ENCODE peak calls at places on chromosomes 12 and 14, in four cellular contexts. S, Q, H and O are unnamed samples. For H3K9me3, the result is how much of the 10 kb centered on the place peaks cover.

GRCh38 chr12:15636060-15636890 is 152.9 kb downstream of the EPS8 start:
- DNase-seq in S (no peak), H (no peak), Q (no peak), O (no peak)

GRCh38 chr14:64303471-64303917 is 9.3 kb upstream of the ESR2 start:
- DNase-seq in S (no peak), Q (peak), H (peak), O (no peak)

GRCh38 chr12:73383584-73384229 is 1111.5 kb downstream of the TRHDE start:
- DNase-seq in S (no peak), Q (no peak), H (no peak), O (no peak)

GRCh38 chr12:89768586-89769482 is 60.2 kb upstream of the ATP2B1 start:
- DNase-seq in H (no peak), Q (peak), S (no peak), O (no peak)

GRCh38 chr14:32471183-32471582 is 142.1 kb downstream of the AKAP6 start:
- DNase-seq in S (no peak), H (no peak), Q (no peak), O (no peak)

GRCh38 chr12:49903700-49904423 is at the start of gene FAIM2:
- DNase-seq in S (no peak), H (no peak), Q (no peak), O (peak)

GRCh38 chr12:121719926-121720414 is 7.4 kb downstream of the TMEM120B start:
- DNase-seq in H (no peak), S (no peak), Q (no peak), O (no peak)

GRCh38 chr14:100056964-100057817 is 8.0 kb upstream of the EVL start:
- DNase-seq in S (no peak), H (no peak), Q (peak), O (no peak)

GRCh38 chr12:90909069-90909676 is 45.8 kb downstream of the CCER1 start:
- DNase-seq in S (no peak), H (no peak), Q (peak), O (no peak)

GRCh38 chr12:45725631-45726593 is 3.6 kb upstream of the ARID2 start:
- DNase-seq in S (no peak), H (no peak), Q (peak), O (no peak)

GRCh38 chr12:47422656-47423055 is 283.2 kb downstream of the RPAP3 start:
- DNase-seq in H (no peak), S (no peak), Q (no peak), O (no peak)

GRCh38 chr14:91299483-91300115 is 55.1 kb upstream of the GPR68 start:
- DNase-seq in S (no peak), Q (no peak), H (no peak), O (no peak)

GRCh38 chr12:34402228-34402898 is 380.1 kb downstream of the ALG10 start:
- DNase-seq in H (no peak), S (peak), Q (no peak), O (peak)

GRCh38 chr14:67583711-67584644 is 16.1 kb downstream of the PIGH start:
- DNase-seq in H (no peak), S (no peak), Q (peak), O (no peak)

GRCh38 chr12:49017764-49018281 is 753 bp downstream of the PRKAG1 start:
- DNase-seq in Q (no peak), S (no peak), H (no peak), O (peak)

GRCh38 chr14:76169776-76170175 is 18.1 kb downstream of the GPATCH2L start:
- DNase-seq in Q (no peak), S (no peak), H (no peak), O (no peak)

GRCh38 chr12:48882972-48883304 is 17.3 kb upstream of the RND1 start:
- DNase-seq in H (no peak), Q (no peak), S (no peak), O (no peak)

GRCh38 chr12:60100150-60100549 is 504.3 kb downstream of the SLC16A7 start:
- DNase-seq in H (no peak), S (no peak), Q (no peak), O (no peak)

GRCh38 chr12:85829391-85829790 is 6.8 kb downstream of the RASSF9 start:
- DNase-seq in S (no peak), H (no peak), Q (no peak), O (no peak)

GRCh38 chr12:3896851-3897351 is 23.7 kb upstream of the PARP11 start:
- DNase-seq in S (no peak), Q (no peak), H (no peak), O (no peak)

GRCh38 chr12:92107621-92108131 is 38.0 kb downstream of the BTG1 start:
- DNase-seq in S (no peak), H (no peak), Q (no peak), O (no peak)

GRCh38 chr12:16515666-16516065 is 90.3 kb downstream of the LMO3 start:
- DNase-seq in H (no peak), S (no peak), Q (no peak), O (no peak)

GRCh38 chr12:52426034-52426433 is 8.1 kb downstream of the KRT75 start:
- DNase-seq in S (no peak), H (no peak), Q (no peak), O (no peak)

GRCh38 chr12:27272375-27273028 is 28.4 kb downstream of the STK38L start:
- DNase-seq in Q (no peak), S (no peak), H (no peak), O (no peak)

GRCh38 chr12:53232641-53233538 is 881 bp upstream of the RARG start:
- DNase-seq in Q (peak), S (no peak), H (no peak), O (peak)

GRCh38 chr12:14664434-14665023 is 31.9 kb downstream of the GUCY2C start:
- DNase-seq in Q (peak), H (no peak), S (no peak), O (no peak)

GRCh38 chr12:69254046-69254445 is 14.7 kb downstream of the CPSF6 start:
- DNase-seq in S (no peak), Q (peak), H (peak), O (no peak)

GRCh38 chr12:120356567-120357030 is 12.4 kb downstream of the MSI1 start:
- DNase-seq in Q (peak), H (peak), S (peak), O (peak)

GRCh38 chr12:40192704-40193255 is 32.0 kb upstream of the LRRK2 start:
- DNase-seq in H (peak), Q (no peak), S (no peak), O (no peak)

GRCh38 chr14:105891631-105892452 is 365.5 kb downstream of the TMEM121 start:
- DNase-seq in S (peak), H (no peak), Q (no peak), O (peak)
- H3K9me3 ChIP-seq in S (under half), H (under half), Q (under half), O (under half)

DNA sequence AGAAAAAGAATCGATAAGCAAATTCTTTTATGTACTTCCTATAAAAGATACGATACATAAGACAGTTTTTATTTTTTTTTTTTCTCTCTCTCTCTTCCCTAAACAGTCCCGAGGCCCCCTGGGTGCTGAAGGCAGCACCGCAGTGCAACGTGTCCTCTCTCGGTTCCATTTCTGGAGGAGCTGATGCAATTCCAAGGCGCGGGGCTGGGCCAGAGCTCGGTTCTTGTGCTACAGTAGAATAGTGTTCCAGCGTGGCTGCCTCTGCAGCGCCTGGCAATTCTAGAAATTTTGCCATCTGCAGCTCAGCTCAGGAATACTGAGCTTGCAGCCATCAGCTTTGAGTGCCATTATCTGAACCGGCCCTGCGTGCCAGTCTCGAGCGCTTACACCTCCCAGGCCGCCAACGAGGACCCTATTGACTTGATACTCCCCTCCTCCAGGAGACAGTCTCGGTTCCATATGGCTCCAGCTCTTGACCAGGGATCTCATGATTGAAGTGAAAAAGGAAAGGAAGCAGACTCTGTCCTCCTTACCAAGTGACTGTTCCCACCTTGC is 630 bp downstream of the ALDH1L2 start:
- DNase-seq in Q (peak), S (no peak), H (no peak), O (peak)
- H3K27ac ChIP-seq in Q (peak), S (no peak), H (peak), O (no peak)

GRCh38 chr14:96616168-96616681 is 114.0 kb downstream of the PAPOLA start:
- DNase-seq in H (no peak), Q (no peak), S (no peak), O (no peak)

GRCh38 chr14:96622926-96623325 is 120.7 kb downstream of the PAPOLA start:
- DNase-seq in H (no peak), S (no peak), Q (no peak), O (no peak)

GRCh38 chr14:96614528-96614927 is 112.3 kb downstream of the PAPOLA start:
- DNase-seq in H (no peak), S (no peak), Q (no peak), O (no peak)

DNA sequence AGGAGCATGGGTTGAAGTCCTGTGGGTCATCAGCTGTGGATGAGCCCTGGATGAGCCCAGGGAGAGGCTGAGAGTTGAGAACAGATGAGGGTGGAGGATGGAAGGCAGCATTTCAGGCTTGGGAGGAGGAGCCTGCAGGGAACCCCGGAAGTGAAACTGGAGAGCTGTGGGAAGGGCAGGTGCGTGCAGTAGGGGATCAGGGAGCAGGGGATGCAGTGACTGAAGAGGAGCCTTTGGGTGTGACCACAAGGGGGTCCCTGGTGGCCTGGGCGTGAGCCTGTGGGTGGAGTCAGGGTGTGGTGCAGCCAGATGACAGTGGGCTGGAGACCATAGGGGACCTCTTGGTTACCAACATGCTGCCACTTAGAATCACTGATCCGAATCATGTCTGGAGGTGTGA is 115.5 kb downstream of the PAPOLA start:
- DNase-seq in Q (no peak), H (no peak), S (no peak), O (no peak)
- H3K9me3 ChIP-seq in Q (under half), H (under half), S (under half), O (under half)

GRCh38 chr12:58341791-58342190 is 400.4 kb downstream of the ATP23 start:
- DNase-seq in H (no peak), Q (no peak), S (no peak), O (no peak)
- H3K27ac ChIP-seq in H (no peak), Q (peak), S (no peak), O (no peak)

GRCh38 chr12:126512916-126513913 is 1448.0 kb downstream of the AACS start:
- DNase-seq in S (no peak), H (no peak), Q (no peak), O (no peak)

DNA sequence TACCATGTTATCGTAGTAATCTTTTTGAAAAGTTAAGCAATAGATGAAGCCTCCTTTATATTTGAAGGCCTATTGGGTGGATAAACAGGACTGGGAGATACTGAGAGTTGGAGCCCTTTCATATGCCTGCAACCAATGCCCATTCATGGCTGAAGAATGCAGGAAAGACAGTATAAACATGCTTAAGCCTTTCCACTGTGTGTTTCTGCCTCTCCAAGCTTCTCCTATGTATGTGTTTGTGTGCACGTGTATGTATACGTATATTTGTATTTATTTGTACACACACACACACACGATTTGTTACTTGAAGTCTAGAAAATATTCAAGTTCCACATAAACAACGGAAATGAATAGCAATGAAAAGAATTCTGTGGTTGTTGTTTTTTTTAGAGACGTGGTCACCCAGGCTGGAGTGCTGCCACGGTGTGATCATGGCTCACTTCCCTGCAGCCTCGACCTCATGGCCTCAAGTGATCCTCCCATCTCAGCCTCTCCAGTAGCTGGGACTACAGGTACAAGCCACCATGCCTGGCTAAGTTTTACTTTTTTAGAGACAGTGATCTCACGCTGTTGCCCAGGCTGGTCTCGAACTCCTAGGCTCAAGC is 1453.5 kb downstream of the AACS start:
- DNase-seq in S (no peak), Q (no peak), H (no peak), O (no peak)
- H3K9me3 ChIP-seq in S (under half), Q (under half), H (under half), O (under half)

GRCh38 chr14:69719501-69719951 is 47.4 kb upstream of the SRSF5 start:
- DNase-seq in Q (no peak), H (no peak), S (no peak), O (no peak)
- H3K27ac ChIP-seq in Q (no peak), H (no peak), S (peak), O (peak)

GRCh38 chr14:104317500-104317805 is 179.1 kb downstream of the KIF26A start:
- DNase-seq in Q (no peak), H (no peak), S (no peak), O (no peak)
- H3K9me3 ChIP-seq in Q (under half), H (under half), S (under half), O (under half)

GRCh38 chr12:114414866-114415524 is 9.1 kb upstream of the TBX5 start:
- DNase-seq in Q (no peak), H (no peak), S (no peak), O (no peak)
- H3K27ac ChIP-seq in Q (no peak), H (no peak), S (no peak), O (no peak)

GRCh38 chr14:68665792-68666195 is 127.1 kb downstream of the ZFP36L1 start:
- DNase-seq in H (no peak), S (no peak), Q (no peak), O (no peak)
- H3K9me3 ChIP-seq in H (under half), S (under half), Q (under half), O (under half)